ENCODE peak calls at places on chromosomes 13 and 19, in seven cellular contexts. X is astrocyte of the spinal cord, V is choroid plexus epithelial cell, T is cardiac muscle cell, D is cardiac fibroblast, J is GM23338, O is left ventricle myocardium inferior. I is an unnamed sample.

GRCh38 chr19:2650515-2650914 is 52.0 kb downstream of the GNG7 start:
- DNase-seq in X (no peak), V (no peak), T (no peak), D (peak; percentile 14), J (no peak), O (peak; percentile 47), I (no peak)

GRCh38 chr19:32450217-32450616 is 44.6 kb downstream of the DPY19L3 start:
- DNase-seq in X (no peak), V (peak; percentile 51), T (no peak), D (no peak), J (no peak), O (no peak), I (no peak)

GRCh38 chr13:20686167-20686566 is 17.3 kb upstream of the IL17D start:
- DNase-seq in X (no peak), V (no peak), T (no peak), D (no peak), J (no peak), O (no peak), I (no peak)

GRCh38 chr13:110942248-110942981 is 27.5 kb upstream of the ANKRD10 start:
- DNase-seq in X (no peak), V (peak; percentile 21), T (no peak), D (no peak), J (no peak), O (no peak), I (no peak)

GRCh38 chr19:46221981-46222610 is 7.4 kb upstream of the IGFL1 start:
- DNase-seq in X (peak; percentile 18), V (peak; percentile 33), T (peak; percentile 76), D (peak; percentile 74), J (peak; percentile 78), O (peak; percentile 29), I (peak; percentile 82)

GRCh38 chr13:113552079-113552478 is 32.5 kb upstream of the TFDP1 start:
- DNase-seq in X (no peak), V (no peak), T (no peak), D (no peak), J (no peak), O (no peak), I (no peak)

GRCh38 chr13:67119481-67119883 is 110.7 kb downstream of the PCDH9 start:
- DNase-seq in X (peak; percentile 92), V (peak; percentile 97), T (peak; percentile 79), D (peak; percentile 77), J (no peak), O (no peak), I (no peak)

GRCh38 chr19:51317968-51318367 is 6.5 kb downstream of the IGLON5 start:
- DNase-seq in X (no peak), V (no peak), T (no peak), D (no peak), J (no peak), O (no peak), I (no peak)

GRCh38 chr19:35044317-35045117 is 3.0 kb downstream of the HPN start:
- DNase-seq in X (peak; percentile 40), V (peak; percentile 56), T (peak; percentile 66), D (peak; percentile 66), J (peak; percentile 73), O (peak; percentile 63), I (no peak)

GRCh38 chr13:44732503-44733098 is 156.5 kb upstream of the TSC22D1 start:
- DNase-seq in X (no peak), V (peak; percentile 35), T (peak; percentile 62), D (peak; percentile 60), J (peak; percentile 10), O (no peak), I (peak; percentile 46)

GRCh38 chr13:50449465-50449864 is 394.0 kb downstream of the DLEU7 start:
- DNase-seq in X (no peak), V (no peak), T (no peak), D (no peak), J (no peak), O (no peak), I (no peak)

GRCh38 chr19:6057651-6058365 is 52.5 kb downstream of the RFX2 start:
- DNase-seq in X (no peak), V (no peak), T (no peak), D (no peak), J (no peak), O (no peak), I (no peak)

GRCh38 chr13:84400711-84401110 is 518.4 kb upstream of the SLITRK1 start:
- DNase-seq in X (peak; percentile 91), V (peak; percentile 76), T (peak; percentile 78), D (peak; percentile 63), J (no peak), O (no peak), I (no peak)

GRCh38 chr13:71464673-71465072 is 402.3 kb downstream of the DACH1 start:
- DNase-seq in X (no peak), V (no peak), T (peak; percentile 34), D (peak; percentile 26), J (no peak), O (no peak), I (no peak)

GRCh38 chr13:112330479-112331407 is 45.4 kb upstream of the SPACA7 start:
- DNase-seq in X (no peak), V (no peak), T (no peak), D (no peak), J (peak; percentile 45), O (no peak), I (no peak)

GRCh38 chr13:109704771-109705628 is 81.4 kb downstream of the IRS2 start:
- DNase-seq in X (no peak), V (peak; percentile 51), T (peak; percentile 42), D (peak; percentile 27), J (no peak), O (peak; percentile 47), I (peak; percentile 63)

GRCh38 chr13:94327318-94327717 is 152.2 kb downstream of the DCT start:
- DNase-seq in X (no peak), V (no peak), T (no peak), D (no peak), J (peak; percentile 30), O (no peak), I (no peak)

GRCh38 chr19:32599736-32600157 is 18.8 kb downstream of the PDCD5 start:
- DNase-seq in X (peak; percentile 71), V (peak; percentile 86), T (peak; percentile 80), D (peak; percentile 83), J (peak; percentile 75), O (no peak), I (no peak)

DNA sequence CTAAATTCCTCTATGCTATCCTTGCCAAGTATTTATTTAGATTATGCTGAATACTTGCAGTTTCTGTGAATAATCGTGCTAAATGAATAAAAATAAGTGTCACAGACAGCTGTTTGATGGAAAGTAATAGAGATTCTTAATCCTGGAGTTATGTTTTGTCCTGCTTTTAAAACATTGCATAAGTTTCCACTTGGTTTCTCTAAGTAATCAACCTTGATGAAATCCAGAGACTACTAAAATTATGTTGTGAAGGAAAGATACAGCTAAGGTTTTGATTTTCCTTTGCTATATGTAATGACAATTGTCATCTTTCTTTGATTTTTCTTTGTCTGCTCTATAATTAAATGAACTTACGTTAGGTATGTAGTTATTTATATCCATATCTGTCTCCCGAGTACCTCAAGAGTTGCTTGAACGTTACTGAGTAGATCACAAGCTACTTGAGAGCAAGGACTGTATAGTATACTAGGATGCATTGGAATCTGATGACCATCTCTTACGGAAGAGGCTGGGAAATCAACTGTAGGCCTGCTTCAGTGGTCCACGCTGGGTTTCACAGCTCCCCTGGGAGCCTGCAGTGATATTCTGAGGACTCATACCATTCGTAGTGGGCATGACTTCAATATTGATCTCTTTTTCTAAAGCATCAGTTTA is 5.8 kb downstream of the ABHD13 start:
- DNase-seq in X (no peak), V (no peak), T (no peak), D (no peak), J (no peak), O (no peak), I (no peak)
- H3K4me3 ChIP-seq in X (no peak overlapping the region), V (no peak overlapping the region), T (peak overlapping the region; percentile 4), D (no peak overlapping the region), J (no peak overlapping the region), O (no peak overlapping the region), I (no peak overlapping the region)

GRCh38 chr13:28820099-28821051 is at the start of gene MTUS2:
- DNase-seq in X (no peak), V (peak; percentile 8), T (no peak), D (no peak), J (peak; percentile 85), O (no peak), I (no peak)
- TF ChIP-seq CTCF in X (no peak), V (no peak), T (no peak), D (no peak), J (peak; percentile 26), O (no peak), I (no peak)

DNA sequence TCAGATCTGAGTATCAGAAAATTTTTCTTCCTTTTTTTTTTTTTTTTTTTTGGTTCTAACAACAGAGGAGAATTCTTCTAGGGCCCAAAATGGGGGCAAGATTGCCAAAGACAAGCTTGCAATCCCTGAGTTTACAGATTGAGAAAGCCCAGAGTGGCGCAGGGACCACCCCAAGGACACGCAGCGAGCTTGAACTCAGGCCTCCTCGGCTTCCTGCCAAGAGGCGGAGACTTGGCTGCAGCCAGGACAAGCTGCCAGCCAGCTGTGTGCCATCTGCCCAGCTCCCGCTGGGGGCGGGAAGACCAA is 508 bp upstream of the MRPL34 start:
- DNase-seq in X (no peak), V (no peak), T (no peak), D (no peak), J (no peak), O (no peak), I (no peak)
- H3K4me3 ChIP-seq in X (peak overlapping the region; percentile 63), V (peak overlapping the region; percentile 89), T (no peak overlapping the region), D (peak overlapping the region; percentile 77), J (peak overlapping the region; percentile 38), O (peak overlapping the region; percentile 87), I (no peak overlapping the region)

GRCh38 chr19:44588753-44589112 is 24.6 kb upstream of the IGSF23 start:
- DNase-seq in X (no peak), V (no peak), T (no peak), D (no peak), J (no peak), O (no peak), I (no peak)

GRCh38 chr19:44592451-44592890 is 20.9 kb upstream of the IGSF23 start:
- DNase-seq in X (no peak), V (no peak), T (no peak), D (peak; percentile 17), J (no peak), O (no peak), I (no peak)

GRCh38 chr19:44590245-44591059 is 22.9 kb upstream of the IGSF23 start:
- DNase-seq in X (no peak), V (no peak), T (no peak), D (no peak), J (no peak), O (no peak), I (no peak)

GRCh38 chr19:44585371-44586141 is 27.8 kb upstream of the IGSF23 start:
- DNase-seq in X (peak; percentile 39), V (peak; percentile 49), T (peak; percentile 55), D (peak; percentile 60), J (no peak), O (no peak), I (no peak)

DNA sequence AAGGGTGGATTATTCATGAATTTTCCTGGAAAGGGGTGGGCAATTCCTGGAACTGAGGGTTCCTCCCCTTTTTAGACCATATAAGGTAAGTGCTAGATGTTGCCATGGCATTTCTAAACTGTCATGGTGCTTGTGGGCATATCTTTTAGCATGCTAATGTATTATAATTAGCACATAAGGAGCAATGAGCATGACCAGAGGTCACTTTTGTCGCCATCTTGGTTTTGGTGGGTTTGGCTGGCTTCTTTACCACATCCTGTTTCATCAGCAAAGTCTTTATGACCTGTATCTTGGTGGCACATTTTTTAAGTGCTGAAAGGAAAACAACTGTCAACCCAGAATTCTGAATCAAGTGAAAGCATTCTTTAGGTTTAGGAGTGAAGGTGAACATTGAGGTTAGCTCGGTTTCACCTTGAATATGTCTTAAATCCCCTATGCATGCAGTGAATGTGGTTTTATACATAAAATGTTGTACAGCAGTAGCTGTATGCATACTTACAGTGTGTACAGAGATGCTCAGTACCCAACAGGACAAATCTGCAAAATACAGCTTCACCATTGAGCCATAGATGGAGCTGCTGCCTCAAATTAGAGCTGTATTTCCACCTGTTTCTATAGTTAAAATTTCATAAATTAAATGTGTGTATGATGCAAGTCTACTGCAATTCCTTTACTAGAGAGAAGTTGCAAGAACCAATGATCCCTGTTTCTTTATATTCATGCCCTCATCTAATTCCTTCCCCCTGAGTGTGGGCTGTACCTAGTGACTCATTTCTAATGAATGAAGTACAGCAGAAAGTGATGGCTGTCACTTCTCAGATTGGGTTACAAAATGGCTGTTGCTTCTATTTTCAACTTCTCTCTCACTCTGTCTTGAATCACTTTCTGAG is 25.3 kb upstream of the IGSF23 start:
- DNase-seq in X (peak; percentile 93), V (peak; percentile 93), T (peak; percentile 94), D (peak; percentile 85), J (no peak), O (no peak), I (no peak)
- TF ChIP-seq CTCF in X (peak; percentile 33), V (peak; percentile 53), T (peak; percentile 34), D (peak; percentile 32), J (no peak), O (peak; percentile 45), I (no peak)

I was measured in lower leg skin.